ENCODE peak calls at places on chromosomes 4 and X, in four cellular contexts. One of them, this sample, is unnamed. For H3K79me2, the result is how much of the 10 kb centered on the place peaks cover.

GRCh38 chr4:11427201-11427996 is 1.3 kb downstream of the HS3ST1 start:
- DNase-seq in H9: peak
- DNase-seq in mesendoderm: peak
- DNase-seq in H1: peak
- DNase-seq in this sample: no peak

GRCh38 chr4:156792462-156793085 is 179.0 kb downstream of the PDGFC start:
- DNase-seq in mesendoderm: no peak
- DNase-seq in H1: no peak
- DNase-seq in H9: no peak
- DNase-seq in this sample: peak

GRCh38 chr4:129545599-129546278 is 449.8 kb downstream of the C4orf33 start:
- DNase-seq in mesendoderm: no peak
- DNase-seq in H1: no peak
- DNase-seq in H9: no peak
- DNase-seq in this sample: no peak

GRCh38 chr4:8278009-8278395 is 8.4 kb downstream of the HTRA3 start:
- DNase-seq in H9: no peak
- DNase-seq in mesendoderm: no peak
- DNase-seq in H1: no peak
- DNase-seq in this sample: no peak

GRCh38 chrX:40108959-40109287 is 11.2 kb upstream of the BCOR start:
- DNase-seq in H1: peak
- DNase-seq in mesendoderm: peak
- DNase-seq in H9: peak
- DNase-seq in this sample: no peak

GRCh38 chr4:8886625-8887406 is 15.2 kb upstream of the HMX1 start:
- DNase-seq in mesendoderm: peak
- DNase-seq in H1: no peak
- DNase-seq in H9: no peak
- DNase-seq in this sample: no peak

GRCh38 chrX:103211012-103211715 is 3.7 kb upstream of the BEX4 start:
- DNase-seq in H9: peak
- DNase-seq in H1: no peak
- DNase-seq in mesendoderm: peak
- DNase-seq in this sample: no peak

GRCh38 chr4:47198791-47199190 is 167.4 kb downstream of the GABRB1 start:
- DNase-seq in H9: no peak
- DNase-seq in mesendoderm: peak
- DNase-seq in H1: no peak
- DNase-seq in this sample: no peak

GRCh38 chr4:96342790-96343455 is 503.0 kb downstream of the PDHA2 start:
- DNase-seq in H1: no peak
- DNase-seq in mesendoderm: no peak
- DNase-seq in H9: no peak
- DNase-seq in this sample: no peak

GRCh38 chr4:142818009-142818408 is 28.1 kb downstream of the INPP4B start:
- DNase-seq in mesendoderm: no peak
- DNase-seq in H1: no peak
- DNase-seq in H9: no peak
- DNase-seq in this sample: no peak

GRCh38 chrX:6968231-6968630 is 179.3 kb upstream of the STS start:
- DNase-seq in mesendoderm: peak
- DNase-seq in H9: no peak
- DNase-seq in H1: no peak
- DNase-seq in this sample: peak

GRCh38 chr4:81723044-81723884 is 251.6 kb upstream of the RASGEF1B start:
- DNase-seq in mesendoderm: no peak
- DNase-seq in H1: no peak
- DNase-seq in H9: no peak
- DNase-seq in this sample: no peak

GRCh38 chr4:94804613-94805012 is 46.9 kb downstream of the BMPR1B start:
- DNase-seq in H9: no peak
- DNase-seq in mesendoderm: no peak
- DNase-seq in H1: no peak
- DNase-seq in this sample: no peak

GRCh38 chr4:5710962-5711478 is at the start of gene EVC:
- DNase-seq in H1: peak
- DNase-seq in mesendoderm: peak
- DNase-seq in H9: peak
- DNase-seq in this sample: peak

GRCh38 chr4:125085-125820 is 952 bp downstream of the ZNF718 start:
- DNase-seq in H9: peak
- DNase-seq in H1: peak
- DNase-seq in mesendoderm: peak
- DNase-seq in this sample: peak

GRCh38 chr4:20026456-20026855 is 225.2 kb upstream of the SLIT2 start:
- DNase-seq in H1: no peak
- DNase-seq in H9: no peak
- DNase-seq in mesendoderm: no peak
- DNase-seq in this sample: no peak

GRCh38 chr4:168502886-168503285 is 6.0 kb downstream of the PALLD start:
- DNase-seq in H9: no peak
- DNase-seq in mesendoderm: no peak
- DNase-seq in H1: no peak
- DNase-seq in this sample: no peak

GRCh38 chr4:151045907-151046306 is 30.8 kb upstream of the LRBA start:
- DNase-seq in H9: peak
- DNase-seq in mesendoderm: peak
- DNase-seq in H1: peak
- DNase-seq in this sample: no peak

GRCh38 chrX:43666301-43666912 is 10.3 kb downstream of the MAOA start:
- DNase-seq in mesendoderm: no peak
- DNase-seq in H1: no peak
- DNase-seq in H9: no peak
- DNase-seq in this sample: no peak

GRCh38 chr4:15303052-15303641 is 124.7 kb upstream of the C1QTNF7 start:
- DNase-seq in mesendoderm: no peak
- DNase-seq in H9: no peak
- DNase-seq in H1: no peak
- DNase-seq in this sample: peak

GRCh38 chrX:8042304-8042703 is 115.1 kb upstream of the PNPLA4 start:
- DNase-seq in mesendoderm: peak
- DNase-seq in H9: no peak
- DNase-seq in H1: no peak
- DNase-seq in this sample: no peak

GRCh38 chr4:39614487-39615162 is 24.0 kb downstream of the SMIM14 start:
- DNase-seq in H9: no peak
- DNase-seq in mesendoderm: no peak
- DNase-seq in H1: no peak
- DNase-seq in this sample: no peak

GRCh38 chrX:78375894-78376293 is 48.5 kb upstream of the CYSLTR1 start:
- DNase-seq in H1: no peak
- DNase-seq in mesendoderm: no peak
- DNase-seq in H9: no peak
- DNase-seq in this sample: peak

GRCh38 chr4:100379583-100380105 is 138.2 kb downstream of the EMCN start:
- DNase-seq in H9: no peak
- DNase-seq in H1: no peak
- DNase-seq in mesendoderm: no peak
- DNase-seq in this sample: no peak

GRCh38 chrX:1170243-1170642 is 42.2 kb downstream of the CRLF2 start:
- DNase-seq in H9: no peak
- DNase-seq in H1: peak
- DNase-seq in mesendoderm: no peak
- DNase-seq in this sample: peak

GRCh38 chrX:118566359-118566758 is 70.7 kb downstream of the DOCK11 start:
- DNase-seq in H9: no peak
- DNase-seq in mesendoderm: no peak
- DNase-seq in H1: no peak
- DNase-seq in this sample: no peak

GRCh38 chr4:150242820-150243458 is 164.7 kb downstream of the DCLK2 start:
- DNase-seq in mesendoderm: peak
- DNase-seq in H9: peak
- DNase-seq in H1: no peak
- DNase-seq in this sample: peak

DNA sequence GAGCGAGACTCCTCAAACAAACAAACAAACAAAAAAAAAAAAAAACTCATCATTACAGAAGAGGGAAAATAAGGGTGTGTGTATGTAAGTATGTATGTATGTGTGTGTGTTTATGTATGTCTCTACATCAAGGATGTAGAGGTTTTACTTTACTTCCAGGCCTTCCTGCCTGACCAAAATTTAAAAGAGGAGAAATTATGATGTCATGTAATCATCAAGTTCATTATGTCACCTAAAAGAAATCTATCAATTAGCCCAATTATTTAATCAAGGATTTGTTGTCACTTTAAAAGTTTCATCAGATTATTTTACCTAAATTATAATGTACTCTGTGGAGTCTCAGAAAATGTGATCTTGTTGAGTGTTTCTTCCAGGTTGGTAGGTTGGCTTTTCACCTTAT is 21.6 kb downstream of the GUCY1A1 start:
- DNase-seq in H1: no peak
- DNase-seq in mesendoderm: no peak
- DNase-seq in H9: no peak
- DNase-seq in this sample: no peak
- H3K79me2 ChIP-seq in H1: under half
- H3K79me2 ChIP-seq in mesendoderm: under half
- H3K79me2 ChIP-seq in H9: under half
- H3K79me2 ChIP-seq in this sample: under half

DNA sequence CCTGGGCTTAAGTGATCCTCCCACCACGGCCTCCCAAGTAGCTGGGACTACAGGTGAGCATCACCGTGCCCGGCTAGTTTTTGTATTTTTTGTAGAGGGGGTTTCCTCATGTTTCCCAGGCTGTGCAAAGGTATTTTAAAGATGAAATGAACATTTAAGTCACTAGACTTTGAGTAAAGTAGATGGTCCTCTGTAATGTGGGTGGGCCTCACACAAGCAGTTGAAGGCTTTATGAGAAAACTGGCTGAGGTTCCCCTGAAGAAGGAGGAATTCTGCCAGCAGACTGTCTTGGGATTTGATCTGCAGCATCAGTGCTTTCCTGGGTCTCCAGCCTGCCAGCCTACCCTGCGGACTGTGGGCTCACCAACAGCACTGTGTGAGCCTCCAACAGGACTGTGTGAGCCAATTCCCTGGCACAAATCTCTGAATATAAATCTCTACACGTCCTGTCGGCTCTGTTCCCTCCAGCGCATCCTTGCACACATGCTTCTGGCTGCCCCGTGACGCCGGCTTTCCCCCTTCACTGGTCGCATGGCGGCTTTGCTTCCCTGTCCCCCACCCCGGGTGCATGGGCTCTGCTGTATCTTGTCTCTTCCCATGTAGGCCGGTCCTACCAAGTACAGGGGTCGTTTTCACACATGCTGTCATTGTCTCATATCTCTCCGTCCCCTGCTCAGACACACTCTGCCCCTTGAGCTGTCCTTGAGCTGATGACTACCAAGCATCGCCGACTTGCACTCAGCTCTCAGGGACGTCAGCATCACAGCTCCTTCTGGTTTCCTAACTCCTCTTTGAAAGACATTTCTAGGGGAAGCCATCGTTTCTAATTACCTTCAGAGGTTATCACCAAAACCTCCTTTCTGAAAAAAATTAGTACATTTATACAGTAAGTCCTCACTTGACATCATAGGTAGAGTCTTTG is 46.4 kb downstream of the RWDD4 start:
- DNase-seq in mesendoderm: no peak
- DNase-seq in H9: no peak
- DNase-seq in H1: no peak
- DNase-seq in this sample: no peak
- H2BK5ac ChIP-seq in mesendoderm: no peak
- H2BK5ac ChIP-seq in H9: no peak
- H2BK5ac ChIP-seq in H1: no peak
- H2BK5ac ChIP-seq in this sample: no peak

GRCh38 chr4:70676554-70677090 is 10.3 kb upstream of the JCHAIN start:
- DNase-seq in H1: no peak
- DNase-seq in H9: no peak
- DNase-seq in mesendoderm: no peak
- DNase-seq in this sample: no peak

GRCh38 chr4:70678383-70678999 is 9.8 kb upstream of the UTP3 start:
- DNase-seq in H9: no peak
- DNase-seq in mesendoderm: no peak
- DNase-seq in H1: no peak
- DNase-seq in this sample: no peak

DNA sequence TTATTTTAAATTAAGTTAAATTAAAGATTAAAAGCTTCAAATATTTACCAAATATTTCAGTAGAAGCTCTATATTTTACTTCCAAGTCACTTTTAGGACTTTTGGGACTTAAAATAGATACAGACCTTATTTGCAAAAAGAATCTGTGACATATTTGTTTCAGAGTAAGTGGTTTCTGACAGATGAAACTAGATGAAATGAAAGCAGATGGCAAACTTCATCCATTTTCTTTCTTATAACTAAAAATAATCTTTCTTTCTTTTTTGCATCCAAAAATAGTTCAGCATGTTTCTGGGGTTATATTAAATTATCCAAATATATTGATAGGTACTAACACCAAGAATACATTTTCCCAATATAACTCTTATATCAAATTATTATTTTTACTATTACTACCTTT is 6.6 kb upstream of the UTP3 start:
- DNase-seq in H9: no peak
- DNase-seq in H1: no peak
- DNase-seq in mesendoderm: no peak
- DNase-seq in this sample: no peak
- H3K79me2 ChIP-seq in H9: under half
- H3K79me2 ChIP-seq in H1: under half
- H3K79me2 ChIP-seq in mesendoderm: under half
- H3K79me2 ChIP-seq in this sample: under half

DNA sequence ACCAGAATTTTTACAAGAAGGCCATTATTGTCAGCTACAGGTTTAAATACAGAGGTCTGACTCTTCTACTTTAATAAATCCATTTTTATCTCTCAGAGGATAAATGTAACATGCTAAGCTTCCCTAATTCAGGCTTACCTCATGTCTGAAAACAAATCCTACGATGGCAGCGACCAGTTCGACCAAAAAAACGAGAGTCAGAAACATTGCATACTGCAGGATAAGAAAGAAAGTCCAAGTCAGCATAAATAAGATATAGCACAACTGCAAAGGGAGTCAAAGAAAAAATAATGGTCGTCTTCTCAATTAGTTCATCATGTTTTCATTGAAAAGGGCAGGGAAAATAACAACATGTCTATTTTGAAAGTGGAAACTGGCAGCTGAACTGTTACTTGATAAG is 1.6 kb downstream of the TSPAN6 start:
- DNase-seq in mesendoderm: no peak
- DNase-seq in H9: no peak
- DNase-seq in H1: no peak
- DNase-seq in this sample: no peak
- H2BK5ac ChIP-seq in mesendoderm: no peak
- H2BK5ac ChIP-seq in H9: no peak
- H2BK5ac ChIP-seq in H1: no peak
- H2BK5ac ChIP-seq in this sample: no peak

This sample was measured in trophoblast cell.